ENCODE peak calls at places on chromosomes 6 and 20, in eight cellular contexts. A is stimulated activated CD4-positive, alpha-beta T cell treated with anti-CD3 and anti-CD28 coated beads, Interleukin-15, amount 100 ng/mL, for 24 hours; I is amniotic stem cell; E is AG10803; G is activated naive CD4-positive, alpha-beta T cell treated with anti-CD3 and anti-CD28 coated beads, Interleukin-2, amount 10 ng/mL, durations not matched to agents 7 days and 5 days; U is activated T-cell treated with anti-CD3 and anti-CD28 coated beads for 24 hours; W is Peyer's patch; T is EL. Q is an unnamed sample.
A peak's percentile ranks its signal among the peaks of the same experiment; 100 is the strongest.

GRCh38 chr20:57391439-57392129 is 388 bp downstream of the RBM38 start:
- DNase-seq in A (peak; percentile 49), I (no peak), E (peak; percentile 18), G (peak; percentile 45), U (peak; percentile 34), W (no peak), T (no peak), Q (no peak)

GRCh38 chr6:3228791-3229565 is 1.5 kb upstream of the TUBB2B start:
- DNase-seq in A (peak; percentile 37), I (no peak), E (no peak), G (peak; percentile 61), U (no peak), W (no peak), T (no peak), Q (no peak)

GRCh38 chr6:33599413-33599911 is 19.4 kb upstream of the BAK1 start:
- DNase-seq in A (no peak), I (no peak), E (no peak), G (no peak), U (no peak), W (no peak), T (peak; percentile 80), Q (no peak)

GRCh38 chr6:41967312-41968287 is 26.0 kb upstream of the CCND3 start:
- DNase-seq in A (no peak), I (no peak), E (peak; percentile 37), G (no peak), U (no peak), W (no peak), T (no peak), Q (no peak)

GRCh38 chr20:51497542-51498467 is 44.7 kb downstream of the NFATC2 start:
- DNase-seq in A (peak; percentile 75), I (no peak), E (no peak), G (peak; percentile 54), U (peak; percentile 46), W (peak; percentile 59), T (no peak), Q (no peak)

GRCh38 chr20:49207071-49207470 is 12.1 kb upstream of the DDX27 start:
- DNase-seq in A (peak; percentile 24), I (no peak), E (no peak), G (peak; percentile 26), U (no peak), W (no peak), T (no peak), Q (peak; percentile 41)

GRCh38 chr20:49797292-49797628 is 15.4 kb upstream of the SLC9A8 start:
- DNase-seq in A (no peak), I (no peak), E (no peak), G (peak; percentile 7), U (no peak), W (no peak), T (no peak), Q (no peak)

GRCh38 chr6:157709514-157709913 is 113.5 kb upstream of the SNX9 start:
- DNase-seq in A (no peak), I (no peak), E (no peak), G (no peak), U (no peak), W (no peak), T (no peak), Q (no peak)

GRCh38 chr20:13356087-13356486 is 135.0 kb downstream of the ISM1 start:
- DNase-seq in A (no peak), I (no peak), E (no peak), G (no peak), U (no peak), W (no peak), T (no peak), Q (peak; percentile 31)

GRCh38 chr20:38214256-38214870 is 46.2 kb downstream of the KIAA1755 start:
- DNase-seq in A (no peak), I (no peak), E (no peak), G (no peak), U (no peak), W (no peak), T (no peak), Q (no peak)

GRCh38 chr6:138785980-138786379 is 9.9 kb upstream of the ECT2L start:
- DNase-seq in A (no peak), I (no peak), E (no peak), G (no peak), U (no peak), W (no peak), T (no peak), Q (no peak)

GRCh38 chr6:34627296-34627695 is 69.3 kb downstream of the ILRUN start:
- DNase-seq in A (no peak), I (no peak), E (no peak), G (no peak), U (no peak), W (no peak), T (no peak), Q (no peak)

GRCh38 chr6:61649845-61650244 is 636.2 kb downstream of the KHDRBS2 start:
- DNase-seq in A (no peak), I (no peak), E (no peak), G (no peak), U (no peak), W (no peak), T (no peak), Q (no peak)

GRCh38 chr6:138695193-138695592 is 78.4 kb upstream of the CCDC28A start:
- DNase-seq in A (no peak), I (no peak), E (no peak), G (no peak), U (no peak), W (no peak), T (no peak), Q (no peak)

GRCh38 chr20:62368629-62369507 is 1.8 kb upstream of the LAMA5 start:
- DNase-seq in A (no peak), I (no peak), E (no peak), G (no peak), U (no peak), W (no peak), T (peak; percentile 78), Q (peak; percentile 98)

GRCh38 chr6:125140808-125141207 is 12.8 kb upstream of the TPD52L1 start:
- DNase-seq in A (no peak), I (no peak), E (peak; percentile 58), G (no peak), U (no peak), W (no peak), T (peak; percentile 16), Q (no peak)

GRCh38 chr6:38179300-38179699 is 359.8 kb downstream of the ZFAND3 start:
- DNase-seq in A (no peak), I (no peak), E (no peak), G (no peak), U (no peak), W (no peak), T (no peak), Q (no peak)

GRCh38 chr6:3665608-3666007 is 85.9 kb downstream of the PXDC1 start:
- DNase-seq in A (no peak), I (no peak), E (no peak), G (no peak), U (no peak), W (no peak), T (no peak), Q (no peak)

GRCh38 chr6:136511397-136511796 is 38.8 kb downstream of the MAP7 start:
- DNase-seq in A (no peak), I (no peak), E (no peak), G (no peak), U (no peak), W (no peak), T (no peak), Q (no peak)

GRCh38 chr6:72757926-72758325 is 136.1 kb downstream of the KCNQ5 start:
- DNase-seq in A (no peak), I (no peak), E (no peak), G (no peak), U (no peak), W (no peak), T (no peak), Q (no peak)

GRCh38 chr6:158865769-158866168 is 46.6 kb upstream of the EZR start:
- DNase-seq in A (no peak), I (no peak), E (no peak), G (no peak), U (no peak), W (no peak), T (no peak), Q (no peak)

GRCh38 chr20:56347628-56348305 is 11.0 kb upstream of the FAM210B start:
- DNase-seq in A (no peak), I (no peak), E (no peak), G (no peak), U (no peak), W (no peak), T (no peak), Q (no peak)

GRCh38 chr20:47810116-47810672 is 24.9 kb upstream of the SULF2 start:
- DNase-seq in A (no peak), I (no peak), E (no peak), G (no peak), U (no peak), W (no peak), T (no peak), Q (peak; percentile 44)

GRCh38 chr20:9218412-9219001 is 149.6 kb downstream of the PLCB4 start:
- DNase-seq in A (no peak), I (no peak), E (peak; percentile 44), G (no peak), U (no peak), W (no peak), T (peak; percentile 35), Q (no peak)

GRCh38 chr20:60354181-60354580 is 396.0 kb downstream of the CDH26 start:
- DNase-seq in A (no peak), I (no peak), E (no peak), G (no peak), U (no peak), W (no peak), T (no peak), Q (no peak)

GRCh38 chr6:14703586-14703985 is 542.3 kb upstream of the JARID2 start:
- DNase-seq in A (no peak), I (peak; percentile 28), E (peak; percentile 42), G (no peak), U (no peak), W (no peak), T (no peak), Q (peak; percentile 35)

GRCh38 chr6:74578339-74578738 is 627.5 kb downstream of the COL12A1 start:
- DNase-seq in A (no peak), I (no peak), E (peak; percentile 98), G (no peak), U (no peak), W (no peak), T (peak; percentile 49), Q (peak; percentile 17)

GRCh38 chr6:2186516-2186915 is 58.9 kb downstream of the GMDS start:
- DNase-seq in A (peak; percentile 35), I (no peak), E (no peak), G (no peak), U (peak; percentile 25), W (no peak), T (no peak), Q (no peak)

GRCh38 chr20:37161830-37162549 is 17.1 kb upstream of the RPN2 start:
- DNase-seq in A (no peak), I (no peak), E (peak; percentile 34), G (no peak), U (no peak), W (no peak), T (no peak), Q (no peak)

GRCh38 chr6:146887447-146888077 is 288.8 kb downstream of the ADGB start:
- DNase-seq in A (no peak), I (no peak), E (peak; percentile 20), G (no peak), U (no peak), W (no peak), T (no peak), Q (no peak)

GRCh38 chr6:81894788-81895221 is 142.3 kb upstream of the TENT5A start:
- DNase-seq in A (no peak), I (no peak), E (peak; percentile 23), G (no peak), U (no peak), W (no peak), T (peak; percentile 49), Q (peak; percentile 53)

GRCh38 chr6:30060634-30060981 is 457 bp upstream of the POLR1H start:
- DNase-seq in A (peak; percentile 51), I (no peak), E (peak; percentile 33), G (peak; percentile 42), U (no peak), W (peak; percentile 38), T (peak; percentile 37), Q (peak; percentile 39)

GRCh38 chr6:165519316-165519715 is 143.7 kb downstream of the PDE10A start:
- DNase-seq in A (no peak), I (no peak), E (no peak), G (no peak), U (no peak), W (no peak), T (no peak), Q (no peak)

GRCh38 chr20:1434571-1435336 is 31.9 kb downstream of the NSFL1C start:
- DNase-seq in A (peak; percentile 69), I (no peak), E (peak; percentile 90), G (peak; percentile 85), U (peak; percentile 48), W (peak; percentile 80), T (peak; percentile 92), Q (peak; percentile 95)

Q was measured in SJCRH30.